ENCODE peak calls at places on chromosomes 4 and X, in five cellular contexts. T is occipital lobe, O is left lung, I is SJSA1, F is left cardiac atrium. P is an unnamed sample.

GRCh38 chr4:136935305-136935704 is 597.0 kb downstream of the PCDH18 start:
- DNase-seq in I (no peak), O (no peak), F (no peak), T (no peak), P (no peak)

GRCh38 chrX:1657367-1658082 is 42.7 kb downstream of the ASMT start:
- DNase-seq in T (no peak), O (no peak), F (peak; percentile 29), I (no peak), P (no peak)

GRCh38 chrX:101219116-101219839 is at the start of gene DRP2:
- DNase-seq in I (no peak), O (no peak), F (no peak), T (no peak), P (no peak)

GRCh38 chrX:102784550-102784949 is 64.0 kb downstream of the GPRASP3 start:
- DNase-seq in F (no peak), T (no peak), I (no peak), O (no peak), P (no peak)

GRCh38 chr4:126247409-126247808 is 932.7 kb downstream of the FAT4 start:
- DNase-seq in T (no peak), F (no peak), I (no peak), O (no peak), P (no peak)

GRCh38 chr4:5036239-5036638 is 15.0 kb upstream of the STK32B start:
- DNase-seq in I (no peak), F (no peak), O (no peak), T (no peak), P (no peak)

GRCh38 chr4:54986095-54986846 is 139.1 kb downstream of the KDR start:
- DNase-seq in T (no peak), I (no peak), F (no peak), O (no peak), P (peak; percentile 42)

GRCh38 chrX:16853537-16853936 is 16.6 kb downstream of the RBBP7 start:
- DNase-seq in T (no peak), F (no peak), O (no peak), I (no peak), P (no peak)

GRCh38 chrX:44651347-44651746 is 108.7 kb upstream of the FUNDC1 start:
- DNase-seq in I (no peak), O (no peak), T (no peak), F (no peak), P (no peak)

GRCh38 chr4:168398589-168398988 is 80.0 kb upstream of the DDX60 start:
- DNase-seq in F (no peak), T (no peak), I (no peak), O (no peak), P (no peak)

GRCh38 chr4:71607780-71608673 is 175.9 kb downstream of the GC start:
- DNase-seq in I (peak; percentile 2), O (no peak), F (no peak), T (no peak), P (no peak)

GRCh38 chr4:110275871-110276270 is 77.5 kb upstream of the ELOVL6 start:
- DNase-seq in I (peak; percentile 30), T (no peak), O (no peak), F (no peak), P (no peak)

GRCh38 chrX:110462957-110463356 is 104.3 kb downstream of the RTL9 start:
- DNase-seq in I (no peak), F (no peak), T (no peak), O (no peak), P (no peak)

GRCh38 chrX:14013074-14013473 is 16.6 kb downstream of the GEMIN8 start:
- DNase-seq in T (no peak), F (no peak), I (no peak), O (no peak), P (no peak)

GRCh38 chr4:169270156-169270809 is 473 bp downstream of the SH3RF1 start:
- DNase-seq in F (peak; percentile 79), O (peak; percentile 91), T (peak; percentile 52), I (peak; percentile 80), P (peak; percentile 83)

GRCh38 chr4:3250438-3250955 is 1.5 kb downstream of the MSANTD1 start:
- DNase-seq in O (peak; percentile 90), F (peak; percentile 13), I (no peak), T (no peak), P (peak; percentile 43)

GRCh38 chr4:82423245-82424054 is 6.8 kb downstream of the HNRNPDL start:
- DNase-seq in I (peak; percentile 66), T (no peak), F (no peak), O (no peak), P (no peak)

GRCh38 chr4:15729910-15730533 is 27.2 kb downstream of the BST1 start:
- DNase-seq in I (peak; percentile 23), T (no peak), F (no peak), O (no peak), P (no peak)

GRCh38 chr4:5199142-5199541 is 147.9 kb downstream of the STK32B start:
- DNase-seq in T (no peak), I (no peak), F (no peak), O (no peak), P (no peak)

GRCh38 chr4:14091966-14092365 is 464.4 kb upstream of the BOD1L1 start:
- DNase-seq in O (no peak), F (no peak), T (no peak), I (no peak), P (no peak)